ENCODE peak calls at places on chromosomes 2 and 18, in six cellular contexts. One of them, this sample, is unnamed.

GRCh38 chr2:219073413-219074129 is 12.8 kb upstream of the IHH start:
- DNase-seq in upper lobe of right lung: no peak
- DNase-seq in endodermal cell: peak
- DNase-seq in pancreas: peak
- DNase-seq in astrocyte: peak
- DNase-seq in thoracic aorta: no peak
- DNase-seq in this sample: no peak

GRCh38 chr2:96841707-96842495 is 1.9 kb downstream of the ANKRD23 start:
- DNase-seq in pancreas: no peak
- DNase-seq in upper lobe of right lung: no peak
- DNase-seq in endodermal cell: no peak
- DNase-seq in thoracic aorta: no peak
- DNase-seq in astrocyte: no peak
- DNase-seq in this sample: no peak

GRCh38 chr2:102063360-102063947 is 71.7 kb downstream of the IL1R2 start:
- DNase-seq in thoracic aorta: peak
- DNase-seq in pancreas: peak
- DNase-seq in endodermal cell: no peak
- DNase-seq in astrocyte: peak
- DNase-seq in upper lobe of right lung: peak
- DNase-seq in this sample: peak

GRCh38 chr2:190407662-190408537 is at the start of gene MFSD6:
- DNase-seq in pancreas: peak
- DNase-seq in endodermal cell: peak
- DNase-seq in astrocyte: no peak
- DNase-seq in upper lobe of right lung: peak
- DNase-seq in thoracic aorta: no peak
- DNase-seq in this sample: no peak

GRCh38 chr2:237403024-237403882 is 10.7 kb downstream of the COL6A3 start:
- DNase-seq in astrocyte: peak
- DNase-seq in pancreas: no peak
- DNase-seq in thoracic aorta: no peak
- DNase-seq in endodermal cell: no peak
- DNase-seq in upper lobe of right lung: no peak
- DNase-seq in this sample: no peak

GRCh38 chr2:109131777-109132176 is 2.8 kb downstream of the SH3RF3 start:
- DNase-seq in pancreas: no peak
- DNase-seq in thoracic aorta: no peak
- DNase-seq in endodermal cell: no peak
- DNase-seq in upper lobe of right lung: no peak
- DNase-seq in astrocyte: no peak
- DNase-seq in this sample: no peak

GRCh38 chr2:20615046-20615465 is 35.8 kb downstream of the HS1BP3 start:
- DNase-seq in upper lobe of right lung: peak
- DNase-seq in thoracic aorta: no peak
- DNase-seq in endodermal cell: peak
- DNase-seq in pancreas: no peak
- DNase-seq in astrocyte: no peak
- DNase-seq in this sample: no peak

GRCh38 chr2:60886962-60887361 is 5.6 kb downstream of the REL start:
- DNase-seq in upper lobe of right lung: no peak
- DNase-seq in thoracic aorta: no peak
- DNase-seq in pancreas: no peak
- DNase-seq in astrocyte: no peak
- DNase-seq in endodermal cell: no peak
- DNase-seq in this sample: no peak

GRCh38 chr2:160306985-160307384 is 106.9 kb upstream of the ITGB6 start:
- DNase-seq in upper lobe of right lung: no peak
- DNase-seq in pancreas: no peak
- DNase-seq in thoracic aorta: no peak
- DNase-seq in astrocyte: peak
- DNase-seq in endodermal cell: no peak
- DNase-seq in this sample: no peak

GRCh38 chr2:222242532-222242931 is 56.3 kb downstream of the PAX3 start:
- DNase-seq in astrocyte: no peak
- DNase-seq in thoracic aorta: no peak
- DNase-seq in upper lobe of right lung: no peak
- DNase-seq in pancreas: no peak
- DNase-seq in endodermal cell: no peak
- DNase-seq in this sample: no peak

GRCh38 chr2:27855476-27855875 is 34.7 kb downstream of the RBKS start:
- DNase-seq in thoracic aorta: no peak
- DNase-seq in astrocyte: peak
- DNase-seq in upper lobe of right lung: no peak
- DNase-seq in endodermal cell: no peak
- DNase-seq in pancreas: no peak
- DNase-seq in this sample: no peak

GRCh38 chr2:176399199-176399598 is 130.0 kb downstream of the MTX2 start:
- DNase-seq in astrocyte: no peak
- DNase-seq in upper lobe of right lung: no peak
- DNase-seq in thoracic aorta: no peak
- DNase-seq in endodermal cell: no peak
- DNase-seq in pancreas: no peak
- DNase-seq in this sample: no peak

GRCh38 chr2:238955648-238956531 is 108.0 kb downstream of the TWIST2 start:
- DNase-seq in thoracic aorta: no peak
- DNase-seq in endodermal cell: no peak
- DNase-seq in upper lobe of right lung: no peak
- DNase-seq in pancreas: no peak
- DNase-seq in astrocyte: peak
- DNase-seq in this sample: peak

GRCh38 chr2:23532311-23533013 is 147.5 kb downstream of the KLHL29 start:
- DNase-seq in thoracic aorta: no peak
- DNase-seq in astrocyte: no peak
- DNase-seq in pancreas: no peak
- DNase-seq in endodermal cell: no peak
- DNase-seq in upper lobe of right lung: no peak
- DNase-seq in this sample: no peak

GRCh38 chr2:143026411-143027054 is 102.7 kb upstream of the ARHGAP15 start:
- DNase-seq in endodermal cell: peak
- DNase-seq in thoracic aorta: no peak
- DNase-seq in pancreas: peak
- DNase-seq in astrocyte: no peak
- DNase-seq in upper lobe of right lung: no peak
- DNase-seq in this sample: no peak

GRCh38 chr2:118013221-118013723 is 598 bp downstream of the CCDC93 start:
- DNase-seq in astrocyte: no peak
- DNase-seq in upper lobe of right lung: peak
- DNase-seq in endodermal cell: peak
- DNase-seq in thoracic aorta: no peak
- DNase-seq in pancreas: peak
- DNase-seq in this sample: peak

GRCh38 chr2:121735520-121736074 is 1.1 kb downstream of the NIFK start:
- DNase-seq in upper lobe of right lung: no peak
- DNase-seq in astrocyte: no peak
- DNase-seq in pancreas: no peak
- DNase-seq in thoracic aorta: no peak
- DNase-seq in endodermal cell: no peak
- DNase-seq in this sample: no peak

GRCh38 chr2:100741880-100742814 is 77.8 kb upstream of the NPAS2 start:
- DNase-seq in thoracic aorta: no peak
- DNase-seq in pancreas: no peak
- DNase-seq in endodermal cell: no peak
- DNase-seq in astrocyte: peak
- DNase-seq in upper lobe of right lung: no peak
- DNase-seq in this sample: no peak

GRCh38 chr2:134636714-134637113 is 82.1 kb downstream of the TMEM163 start:
- DNase-seq in thoracic aorta: no peak
- DNase-seq in astrocyte: no peak
- DNase-seq in pancreas: no peak
- DNase-seq in endodermal cell: no peak
- DNase-seq in upper lobe of right lung: no peak
- DNase-seq in this sample: no peak

GRCh38 chr2:111910609-111911277 is 12.3 kb downstream of the MERTK start:
- DNase-seq in endodermal cell: no peak
- DNase-seq in upper lobe of right lung: no peak
- DNase-seq in pancreas: no peak
- DNase-seq in astrocyte: no peak
- DNase-seq in thoracic aorta: no peak
- DNase-seq in this sample: no peak

GRCh38 chr18:813405-814071 is 1.5 kb upstream of the YES1 start:
- DNase-seq in pancreas: no peak
- DNase-seq in thoracic aorta: no peak
- DNase-seq in endodermal cell: no peak
- DNase-seq in upper lobe of right lung: no peak
- DNase-seq in astrocyte: no peak
- DNase-seq in this sample: no peak

GRCh38 chr2:110793034-110793433 is 60.7 kb downstream of the ACOXL start:
- DNase-seq in thoracic aorta: no peak
- DNase-seq in endodermal cell: no peak
- DNase-seq in astrocyte: no peak
- DNase-seq in pancreas: no peak
- DNase-seq in upper lobe of right lung: no peak
- DNase-seq in this sample: peak

GRCh38 chr2:175605599-175605988 is 396.5 kb downstream of the LNPK start:
- DNase-seq in endodermal cell: no peak
- DNase-seq in upper lobe of right lung: no peak
- DNase-seq in astrocyte: no peak
- DNase-seq in pancreas: no peak
- DNase-seq in thoracic aorta: no peak
- DNase-seq in this sample: no peak

GRCh38 chr2:96906719-96907404 is 37.0 kb upstream of the SEMA4C start:
- DNase-seq in astrocyte: no peak
- DNase-seq in endodermal cell: peak
- DNase-seq in thoracic aorta: peak
- DNase-seq in pancreas: no peak
- DNase-seq in upper lobe of right lung: no peak
- DNase-seq in this sample: no peak

GRCh38 chr18:12236934-12237832 is 17.0 kb upstream of the CIDEA start:
- DNase-seq in pancreas: peak
- DNase-seq in thoracic aorta: no peak
- DNase-seq in astrocyte: peak
- DNase-seq in upper lobe of right lung: peak
- DNase-seq in endodermal cell: peak
- DNase-seq in this sample: peak

GRCh38 chr18:13267517-13267916 is 49.0 kb downstream of the LDLRAD4 start:
- DNase-seq in thoracic aorta: no peak
- DNase-seq in astrocyte: no peak
- DNase-seq in pancreas: no peak
- DNase-seq in upper lobe of right lung: peak
- DNase-seq in endodermal cell: peak
- DNase-seq in this sample: peak

GRCh38 chr2:104733544-104733943 is 120.4 kb upstream of the POU3F3 start:
- DNase-seq in thoracic aorta: no peak
- DNase-seq in endodermal cell: peak
- DNase-seq in upper lobe of right lung: no peak
- DNase-seq in pancreas: no peak
- DNase-seq in astrocyte: no peak
- DNase-seq in this sample: no peak

GRCh38 chr2:37671013-37671815 is at the start of gene CDC42EP3:
- DNase-seq in pancreas: peak
- DNase-seq in upper lobe of right lung: peak
- DNase-seq in thoracic aorta: no peak
- DNase-seq in endodermal cell: peak
- DNase-seq in astrocyte: no peak
- DNase-seq in this sample: peak

GRCh38 chr2:239271471-239272255 is 129.2 kb downstream of the HDAC4 start:
- DNase-seq in thoracic aorta: no peak
- DNase-seq in astrocyte: no peak
- DNase-seq in upper lobe of right lung: no peak
- DNase-seq in pancreas: no peak
- DNase-seq in endodermal cell: no peak
- DNase-seq in this sample: no peak

GRCh38 chr18:35123811-35124210 is 82.6 kb downstream of the MAPRE2 start:
- DNase-seq in upper lobe of right lung: no peak
- DNase-seq in endodermal cell: no peak
- DNase-seq in thoracic aorta: no peak
- DNase-seq in pancreas: no peak
- DNase-seq in astrocyte: no peak
- DNase-seq in this sample: no peak

GRCh38 chr18:35128675-35129074 is 87.5 kb downstream of the MAPRE2 start:
- DNase-seq in upper lobe of right lung: no peak
- DNase-seq in thoracic aorta: no peak
- DNase-seq in pancreas: no peak
- DNase-seq in endodermal cell: no peak
- DNase-seq in astrocyte: no peak
- DNase-seq in this sample: no peak

GRCh38 chr18:35131387-35132283 is 90.4 kb downstream of the MAPRE2 start:
- DNase-seq in upper lobe of right lung: no peak
- DNase-seq in astrocyte: no peak
- DNase-seq in endodermal cell: no peak
- DNase-seq in pancreas: no peak
- DNase-seq in thoracic aorta: no peak
- DNase-seq in this sample: no peak

GRCh38 chr18:35130236-35130635 is 89.0 kb downstream of the MAPRE2 start:
- DNase-seq in upper lobe of right lung: no peak
- DNase-seq in pancreas: no peak
- DNase-seq in astrocyte: no peak
- DNase-seq in endodermal cell: no peak
- DNase-seq in thoracic aorta: no peak
- DNase-seq in this sample: no peak

DNA sequence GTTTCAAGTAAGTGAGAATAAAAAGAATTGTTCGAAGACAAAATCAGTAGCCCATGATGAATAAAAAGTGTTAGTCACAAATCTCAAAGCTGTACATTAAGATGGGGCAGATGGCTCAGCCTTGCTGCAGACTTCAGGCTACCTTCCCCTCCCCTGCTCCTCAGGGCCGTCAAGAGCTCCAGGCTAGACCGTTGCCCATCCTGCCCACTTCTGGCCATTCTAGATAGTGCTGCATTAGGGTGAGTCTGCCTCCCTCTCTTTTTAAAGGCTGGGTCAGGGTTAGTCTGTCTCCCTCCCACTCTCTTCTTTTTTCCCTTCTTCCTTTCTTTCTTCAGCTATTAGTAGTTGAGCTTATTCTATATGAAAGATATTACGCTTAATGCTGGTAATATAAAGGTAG is 86.0 kb downstream of the MAPRE2 start:
- DNase-seq in thoracic aorta: no peak
- DNase-seq in astrocyte: no peak
- DNase-seq in endodermal cell: peak
- DNase-seq in pancreas: no peak
- DNase-seq in upper lobe of right lung: no peak
- DNase-seq in this sample: no peak
- TF ChIP-seq CTCF in thoracic aorta: no peak
- TF ChIP-seq CTCF in astrocyte: no peak
- TF ChIP-seq CTCF in endodermal cell: peak
- TF ChIP-seq CTCF in pancreas: no peak
- TF ChIP-seq CTCF in upper lobe of right lung: peak
- TF ChIP-seq CTCF in this sample: peak

GRCh38 chr2:84653302-84653701 is 137.0 kb downstream of the DNAH6 start:
- DNase-seq in pancreas: no peak
- DNase-seq in endodermal cell: no peak
- DNase-seq in upper lobe of right lung: no peak
- DNase-seq in astrocyte: no peak
- DNase-seq in thoracic aorta: no peak
- DNase-seq in this sample: no peak
- TF ChIP-seq CTCF in pancreas: no peak
- TF ChIP-seq CTCF in endodermal cell: peak
- TF ChIP-seq CTCF in upper lobe of right lung: no peak
- TF ChIP-seq CTCF in astrocyte: no peak
- TF ChIP-seq CTCF in thoracic aorta: no peak
- TF ChIP-seq CTCF in this sample: no peak

GRCh38 chr2:58131191-58132011 is 84.8 kb downstream of the VRK2 start:
- DNase-seq in thoracic aorta: no peak
- DNase-seq in upper lobe of right lung: no peak
- DNase-seq in astrocyte: peak
- DNase-seq in pancreas: peak
- DNase-seq in endodermal cell: no peak
- DNase-seq in this sample: no peak
- TF ChIP-seq CTCF in thoracic aorta: no peak
- TF ChIP-seq CTCF in upper lobe of right lung: no peak
- TF ChIP-seq CTCF in astrocyte: no peak
- TF ChIP-seq CTCF in pancreas: no peak
- TF ChIP-seq CTCF in endodermal cell: no peak
- TF ChIP-seq CTCF in this sample: peak

GRCh38 chr2:64359176-64359891 is 94.6 kb upstream of the LGALSL start:
- DNase-seq in astrocyte: peak
- DNase-seq in pancreas: no peak
- DNase-seq in endodermal cell: no peak
- DNase-seq in thoracic aorta: no peak
- DNase-seq in upper lobe of right lung: no peak
- DNase-seq in this sample: no peak
- TF ChIP-seq CTCF in astrocyte: no peak
- TF ChIP-seq CTCF in pancreas: no peak
- TF ChIP-seq CTCF in endodermal cell: no peak
- TF ChIP-seq CTCF in thoracic aorta: no peak
- TF ChIP-seq CTCF in upper lobe of right lung: no peak
- TF ChIP-seq CTCF in this sample: no peak